ENCODE peak calls at places on chromosome X, in seven cellular contexts. One of them, this sample, is unnamed.

GRCh38 chrX:9492901-9493300 is 28.0 kb downstream of the TBL1X start:
- DNase-seq in K562: peak
- DNase-seq in NB4: no peak
- DNase-seq in tibial nerve: no peak
- DNase-seq in IMR-90: peak
- DNase-seq in ovary: no peak
- DNase-seq in H1: no peak
- DNase-seq in this sample: no peak

GRCh38 chrX:112968351-112969133 is 127.9 kb upstream of the AMOT start:
- DNase-seq in tibial nerve: no peak
- DNase-seq in H1: no peak
- DNase-seq in NB4: no peak
- DNase-seq in ovary: no peak
- DNase-seq in K562: no peak
- DNase-seq in IMR-90: no peak
- DNase-seq in this sample: no peak

GRCh38 chrX:145751943-145752342 is 65.7 kb upstream of the SLITRK2 start:
- DNase-seq in tibial nerve: no peak
- DNase-seq in ovary: no peak
- DNase-seq in H1: no peak
- DNase-seq in K562: no peak
- DNase-seq in NB4: no peak
- DNase-seq in IMR-90: no peak
- DNase-seq in this sample: no peak

GRCh38 chrX:111728096-111728495 is 47.1 kb downstream of the ALG13 start:
- DNase-seq in NB4: no peak
- DNase-seq in H1: no peak
- DNase-seq in ovary: no peak
- DNase-seq in tibial nerve: no peak
- DNase-seq in IMR-90: peak
- DNase-seq in K562: no peak
- DNase-seq in this sample: no peak

GRCh38 chrX:17738002-17738713 is 865 bp downstream of the SCML1 start:
- DNase-seq in ovary: peak
- DNase-seq in NB4: peak
- DNase-seq in tibial nerve: peak
- DNase-seq in IMR-90: peak
- DNase-seq in K562: no peak
- DNase-seq in H1: peak
- DNase-seq in this sample: no peak

GRCh38 chrX:64342811-64343210 is 52.4 kb downstream of the MTMR8 start:
- DNase-seq in tibial nerve: no peak
- DNase-seq in NB4: no peak
- DNase-seq in H1: no peak
- DNase-seq in ovary: no peak
- DNase-seq in K562: no peak
- DNase-seq in IMR-90: no peak
- DNase-seq in this sample: no peak

GRCh38 chrX:110045421-110045820 is 42.5 kb downstream of the TMEM164 start:
- DNase-seq in IMR-90: no peak
- DNase-seq in K562: no peak
- DNase-seq in ovary: no peak
- DNase-seq in NB4: no peak
- DNase-seq in H1: no peak
- DNase-seq in tibial nerve: no peak
- DNase-seq in this sample: no peak

GRCh38 chrX:97740886-97741285 is 857.2 kb downstream of the RPA4 start:
- DNase-seq in NB4: no peak
- DNase-seq in tibial nerve: no peak
- DNase-seq in K562: no peak
- DNase-seq in H1: no peak
- DNase-seq in IMR-90: no peak
- DNase-seq in ovary: no peak
- DNase-seq in this sample: no peak

GRCh38 chrX:37627602-37628001 is 56.1 kb downstream of the LANCL3 start:
- DNase-seq in H1: no peak
- DNase-seq in NB4: no peak
- DNase-seq in IMR-90: no peak
- DNase-seq in ovary: no peak
- DNase-seq in tibial nerve: no peak
- DNase-seq in K562: no peak
- DNase-seq in this sample: no peak

GRCh38 chrX:153061732-153062131 is 5.5 kb downstream of the PNMA3 start:
- DNase-seq in ovary: no peak
- DNase-seq in K562: no peak
- DNase-seq in IMR-90: peak
- DNase-seq in H1: no peak
- DNase-seq in NB4: no peak
- DNase-seq in tibial nerve: no peak
- DNase-seq in this sample: peak

GRCh38 chrX:68725966-68726365 is 78.5 kb downstream of the STARD8 start:
- DNase-seq in IMR-90: no peak
- DNase-seq in ovary: no peak
- DNase-seq in H1: no peak
- DNase-seq in K562: no peak
- DNase-seq in NB4: no peak
- DNase-seq in tibial nerve: no peak
- DNase-seq in this sample: no peak

GRCh38 chrX:9988762-9989161 is 21.6 kb downstream of the CLDN34 start:
- DNase-seq in H1: no peak
- DNase-seq in ovary: no peak
- DNase-seq in tibial nerve: no peak
- DNase-seq in K562: peak
- DNase-seq in NB4: no peak
- DNase-seq in IMR-90: no peak
- DNase-seq in this sample: no peak

GRCh38 chrX:112731793-112732192 is 52.1 kb upstream of the LHFPL1 start:
- DNase-seq in K562: no peak
- DNase-seq in IMR-90: peak
- DNase-seq in NB4: peak
- DNase-seq in ovary: no peak
- DNase-seq in tibial nerve: no peak
- DNase-seq in H1: no peak
- DNase-seq in this sample: no peak

GRCh38 chrX:68650491-68650890 is 3.0 kb downstream of the STARD8 start:
- DNase-seq in NB4: no peak
- DNase-seq in H1: no peak
- DNase-seq in K562: no peak
- DNase-seq in ovary: no peak
- DNase-seq in tibial nerve: no peak
- DNase-seq in IMR-90: peak
- DNase-seq in this sample: no peak

GRCh38 chrX:15761564-15762191 is 23.6 kb downstream of the CA5B start:
- DNase-seq in ovary: no peak
- DNase-seq in NB4: peak
- DNase-seq in K562: peak
- DNase-seq in tibial nerve: no peak
- DNase-seq in H1: no peak
- DNase-seq in IMR-90: peak
- DNase-seq in this sample: no peak

GRCh38 chrX:40570346-40571093 is 10.2 kb upstream of the ATP6AP2 start:
- DNase-seq in K562: peak
- DNase-seq in NB4: peak
- DNase-seq in H1: no peak
- DNase-seq in ovary: no peak
- DNase-seq in tibial nerve: no peak
- DNase-seq in IMR-90: no peak
- DNase-seq in this sample: no peak
- TF ChIP-seq POLR2A in K562: no peak
- TF ChIP-seq POLR2A in NB4: no peak
- TF ChIP-seq POLR2A in H1: no peak
- TF ChIP-seq POLR2A in ovary: no peak
- TF ChIP-seq POLR2A in tibial nerve: no peak
- TF ChIP-seq POLR2A in IMR-90: no peak
- TF ChIP-seq POLR2A in this sample: no peak

DNA sequence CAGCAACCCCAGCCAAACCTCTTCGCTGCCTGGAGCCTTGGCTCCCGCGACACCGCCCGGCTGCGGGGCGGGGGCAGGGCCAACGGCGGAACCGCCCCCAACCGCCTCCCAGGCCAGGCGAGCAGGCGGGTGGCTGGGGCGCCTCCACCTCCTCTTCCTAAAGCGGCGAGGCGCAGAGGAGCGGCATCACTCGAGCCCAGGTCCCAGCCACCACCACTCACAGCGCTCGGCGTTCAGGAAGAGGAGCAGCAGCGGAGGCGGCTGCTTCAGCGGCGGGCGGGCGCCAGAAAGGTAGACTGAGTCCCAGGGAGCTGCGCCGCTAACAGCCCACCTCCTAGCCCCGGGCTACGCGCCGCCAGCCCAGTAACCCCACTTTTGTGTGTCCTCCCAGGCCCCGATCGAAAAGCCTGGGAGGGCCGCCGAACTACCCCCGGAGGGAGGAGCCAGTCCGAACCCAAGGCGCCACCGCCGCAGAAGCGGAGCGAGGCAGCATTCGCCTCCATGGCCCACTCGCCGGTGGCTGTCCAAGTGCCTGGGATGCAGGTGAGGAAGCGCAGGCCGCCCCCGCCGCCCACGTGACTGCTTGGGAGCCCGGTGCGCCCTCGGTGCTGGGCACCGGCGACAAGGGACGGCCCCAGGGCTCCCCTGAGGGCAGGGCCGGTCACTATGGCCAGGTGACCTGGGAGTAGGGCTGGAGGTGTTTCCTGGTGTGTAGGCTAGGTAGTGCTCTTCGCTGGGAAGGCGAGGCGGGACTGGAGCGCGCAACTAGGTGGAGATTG is at the start of gene STK26:
- DNase-seq in IMR-90: no peak
- DNase-seq in ovary: peak
- DNase-seq in tibial nerve: peak
- DNase-seq in K562: peak
- DNase-seq in H1: peak
- DNase-seq in NB4: peak
- DNase-seq in this sample: peak
- TF ChIP-seq POLR2A in IMR-90: no peak
- TF ChIP-seq POLR2A in ovary: peak
- TF ChIP-seq POLR2A in tibial nerve: peak
- TF ChIP-seq POLR2A in K562: peak
- TF ChIP-seq POLR2A in H1: peak
- TF ChIP-seq POLR2A in NB4: peak
- TF ChIP-seq POLR2A in this sample: peak

GRCh38 chrX:149721778-149722177 is 9.9 kb downstream of the MAGEA11 start:
- DNase-seq in IMR-90: no peak
- DNase-seq in NB4: no peak
- DNase-seq in H1: no peak
- DNase-seq in tibial nerve: no peak
- DNase-seq in K562: no peak
- DNase-seq in ovary: no peak
- DNase-seq in this sample: no peak
- TF ChIP-seq POLR2A in IMR-90: no peak
- TF ChIP-seq POLR2A in NB4: no peak
- TF ChIP-seq POLR2A in H1: no peak
- TF ChIP-seq POLR2A in tibial nerve: no peak
- TF ChIP-seq POLR2A in K562: no peak
- TF ChIP-seq POLR2A in ovary: no peak
- TF ChIP-seq POLR2A in this sample: no peak

GRCh38 chrX:50643525-50644137 is 170.4 kb downstream of the SHROOM4 start:
- DNase-seq in NB4: no peak
- DNase-seq in ovary: no peak
- DNase-seq in K562: no peak
- DNase-seq in tibial nerve: no peak
- DNase-seq in H1: no peak
- DNase-seq in IMR-90: no peak
- DNase-seq in this sample: no peak
- TF ChIP-seq POLR2A in NB4: no peak
- TF ChIP-seq POLR2A in ovary: no peak
- TF ChIP-seq POLR2A in K562: no peak
- TF ChIP-seq POLR2A in tibial nerve: no peak
- TF ChIP-seq POLR2A in H1: no peak
- TF ChIP-seq POLR2A in IMR-90: no peak
- TF ChIP-seq POLR2A in this sample: no peak

DNA sequence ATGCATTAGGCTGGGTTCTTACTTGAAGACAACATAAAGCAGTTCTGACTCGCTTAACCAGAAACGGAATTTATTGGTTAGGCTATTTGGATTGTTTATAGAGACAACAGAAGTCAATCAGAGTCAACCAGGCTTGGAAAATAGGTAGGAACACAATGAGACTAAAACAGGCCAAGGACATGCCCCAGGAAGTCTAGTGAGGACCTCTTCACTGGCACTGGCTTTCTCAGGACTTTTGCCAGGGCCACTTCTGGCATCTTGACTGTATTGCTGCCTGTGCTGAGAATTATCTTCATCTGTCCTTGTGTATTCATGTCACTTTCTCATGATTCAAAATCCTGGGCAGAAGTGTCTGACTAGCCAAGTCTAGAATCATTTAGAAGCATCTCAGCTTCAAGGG is 19.6 kb downstream of the PGAM4 start:
- DNase-seq in H1: no peak
- DNase-seq in K562: no peak
- DNase-seq in IMR-90: no peak
- DNase-seq in tibial nerve: no peak
- DNase-seq in NB4: no peak
- DNase-seq in ovary: no peak
- DNase-seq in this sample: no peak
- TF ChIP-seq POLR2A in H1: no peak
- TF ChIP-seq POLR2A in K562: no peak
- TF ChIP-seq POLR2A in IMR-90: no peak
- TF ChIP-seq POLR2A in tibial nerve: no peak
- TF ChIP-seq POLR2A in NB4: no peak
- TF ChIP-seq POLR2A in ovary: no peak
- TF ChIP-seq POLR2A in this sample: no peak

DNA sequence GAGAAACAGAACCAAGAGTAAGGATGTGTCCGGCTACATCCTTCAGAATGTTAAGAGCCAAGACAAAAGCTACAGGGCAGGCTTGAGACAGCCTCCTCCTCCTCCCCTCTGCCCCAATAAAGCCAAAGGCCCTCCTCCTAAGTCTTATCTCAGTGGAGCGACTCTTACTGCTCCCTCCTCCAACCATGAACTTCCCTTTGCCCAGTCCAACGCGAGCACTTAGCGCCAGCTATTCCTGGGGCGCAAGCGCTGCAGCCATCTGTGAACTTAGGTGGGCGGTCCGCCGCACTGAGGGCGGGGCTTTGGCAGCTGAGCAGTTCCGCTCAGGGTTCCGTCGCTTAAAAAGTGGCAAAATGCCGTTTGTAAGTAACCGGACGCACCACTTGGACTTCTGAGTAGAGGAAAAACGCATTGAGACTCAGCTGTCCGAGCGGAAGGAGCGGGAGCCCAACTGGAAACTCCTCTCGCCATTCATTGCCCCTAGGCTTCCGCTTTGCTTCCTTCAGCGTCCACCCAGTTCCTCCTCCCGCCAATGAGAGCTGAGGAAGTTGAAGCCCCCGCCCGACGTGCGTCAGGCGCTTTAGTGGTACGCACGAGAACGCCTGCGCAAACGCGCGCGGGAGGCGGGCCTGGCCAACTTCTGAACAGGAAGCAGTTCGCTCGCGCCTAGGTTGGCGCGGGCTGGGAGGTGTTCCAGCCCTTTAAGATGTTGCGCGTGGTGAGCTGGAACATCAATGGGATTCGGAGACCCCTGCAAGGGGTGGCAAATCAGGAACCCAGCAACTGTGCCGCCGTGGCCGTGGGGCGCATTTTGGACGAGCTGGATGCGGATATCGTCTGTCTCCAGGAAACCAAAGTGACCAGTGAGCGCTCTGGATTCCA is at the start of gene APEX2:
- DNase-seq in tibial nerve: peak
- DNase-seq in H1: peak
- DNase-seq in IMR-90: peak
- DNase-seq in NB4: peak
- DNase-seq in K562: peak
- DNase-seq in ovary: peak
- DNase-seq in this sample: peak
- TF ChIP-seq POLR2A in tibial nerve: peak
- TF ChIP-seq POLR2A in H1: peak
- TF ChIP-seq POLR2A in IMR-90: peak
- TF ChIP-seq POLR2A in NB4: peak
- TF ChIP-seq POLR2A in K562: peak
- TF ChIP-seq POLR2A in ovary: peak
- TF ChIP-seq POLR2A in this sample: peak

GRCh38 chrX:154358829-154359228 is 15.6 kb downstream of the FLNA start:
- DNase-seq in K562: no peak
- DNase-seq in H1: no peak
- DNase-seq in NB4: no peak
- DNase-seq in ovary: no peak
- DNase-seq in tibial nerve: no peak
- DNase-seq in IMR-90: no peak
- DNase-seq in this sample: no peak
- TF ChIP-seq POLR2A in K562: no peak
- TF ChIP-seq POLR2A in H1: no peak
- TF ChIP-seq POLR2A in NB4: no peak
- TF ChIP-seq POLR2A in ovary: no peak
- TF ChIP-seq POLR2A in tibial nerve: no peak
- TF ChIP-seq POLR2A in IMR-90: no peak
- TF ChIP-seq POLR2A in this sample: no peak